ENCODE peak calls at places on chromosomes 2 and 18, in nine cellular contexts. Q, R, C, M, W, Y, E, I and U are unnamed samples.

GRCh38 chr18:80202264-80202998 is 44.9 kb downstream of the PARD6G start:
- DNase-seq in E (no peak), R (no peak), C (no peak), I (no peak), Q (no peak), W (peak; percentile 75), M (no peak), Y (no peak), U (no peak)

GRCh38 chr2:219387284-219388126 is at the start of gene DNPEP:
- DNase-seq in I (peak; percentile 95), Q (peak; percentile 90), M (peak; percentile 95), W (peak; percentile 97), R (peak; percentile 94), E (peak; percentile 97), Y (peak; percentile 85), C (peak; percentile 94), U (peak; percentile 95)

GRCh38 chr2:68690851-68691250 is 43.8 kb upstream of the ARHGAP25 start:
- DNase-seq in Y (no peak), M (no peak), Q (no peak), R (no peak), C (no peak), W (peak; percentile 72), E (no peak), I (no peak), U (no peak)

GRCh38 chr2:232420073-232420454 is 13.4 kb downstream of the ALPG start:
- DNase-seq in C (no peak), I (no peak), Q (no peak), M (no peak), E (no peak), W (no peak), R (no peak), Y (no peak), U (no peak)

GRCh38 chr2:40072442-40073232 is 293.6 kb upstream of the THUMPD2 start:
- DNase-seq in Y (no peak), Q (no peak), R (no peak), I (no peak), M (no peak), W (no peak), C (no peak), E (no peak), U (no peak)

GRCh38 chr2:174158003-174158402 is 90.3 kb downstream of the OLA1 start:
- DNase-seq in E (no peak), W (no peak), I (no peak), M (no peak), Y (no peak), Q (peak; percentile 65), C (no peak), R (no peak), U (no peak)

GRCh38 chr2:1796581-1796930 is 52.2 kb upstream of the PXDN start:
- DNase-seq in Y (no peak), C (no peak), W (no peak), M (no peak), I (no peak), R (no peak), Q (no peak), E (no peak), U (no peak)

GRCh38 chr2:212078103-212078502 is 460.5 kb downstream of the ERBB4 start:
- DNase-seq in Y (no peak), M (no peak), C (no peak), Q (no peak), I (no peak), E (no peak), R (no peak), W (no peak), U (no peak)

GRCh38 chr18:22831441-22831904 is 101.7 kb upstream of the RBBP8 start:
- DNase-seq in E (no peak), C (no peak), W (no peak), M (no peak), Q (no peak), R (no peak), I (no peak), Y (no peak), U (no peak)

GRCh38 chr2:191385416-191386160 is 140.4 kb downstream of the MYO1B start:
- DNase-seq in Y (no peak), M (no peak), C (no peak), Q (no peak), E (no peak), W (no peak), R (no peak), I (no peak), U (no peak)

GRCh38 chr2:26144953-26145680 is 27.8 kb upstream of the GAREM2 start:
- DNase-seq in I (peak; percentile 63), W (no peak), Y (peak; percentile 22), Q (peak; percentile 63), C (peak; percentile 37), E (peak; percentile 66), R (peak; percentile 63), M (peak; percentile 34), U (no peak)

GRCh38 chr2:86753606-86754005 is 33.5 kb downstream of the RMND5A start:
- DNase-seq in E (no peak), I (no peak), R (no peak), M (no peak), W (no peak), Q (no peak), Y (no peak), C (no peak), U (no peak)

GRCh38 chr2:58006256-58006951 is 40.2 kb upstream of the VRK2 start:
- DNase-seq in C (no peak), I (no peak), W (no peak), M (no peak), Q (no peak), E (no peak), R (no peak), Y (no peak), U (no peak)

GRCh38 chr2:8433390-8433789 is 248.5 kb upstream of the ID2 start:
- DNase-seq in W (no peak), I (no peak), E (no peak), M (no peak), Y (no peak), C (no peak), R (no peak), Q (no peak), U (no peak)

GRCh38 chr2:31523871-31524492 is 56.8 kb downstream of the SRD5A2 start:
- DNase-seq in E (no peak), R (peak; percentile 44), Q (peak; percentile 37), W (peak; percentile 87), C (no peak), Y (no peak), M (peak; percentile 10), I (peak; percentile 55), U (no peak)

GRCh38 chr2:64923385-64923710 is 65.9 kb upstream of the SLC1A4 start:
- DNase-seq in M (no peak), C (no peak), Y (no peak), R (no peak), Q (no peak), W (no peak), E (no peak), I (no peak), U (no peak)

GRCh38 chr2:172955587-172955986 is 120.1 kb upstream of the MAP3K20 start:
- DNase-seq in Q (peak; percentile 33), Y (no peak), C (no peak), E (no peak), M (no peak), I (no peak), W (no peak), R (no peak), U (no peak)

GRCh38 chr2:80331025-80331424 is 26.5 kb upstream of the LRRTM1 start:
- DNase-seq in I (no peak), Y (no peak), M (no peak), E (no peak), W (no peak), R (no peak), Q (no peak), C (no peak), U (no peak)

GRCh38 chr2:190837991-190838390 is 42.6 kb upstream of the GLS start:
- DNase-seq in Q (no peak), W (no peak), Y (no peak), E (no peak), M (no peak), C (no peak), R (no peak), I (no peak), U (no peak)

GRCh38 chr18:60962629-60963028 is 370.6 kb upstream of the CDH20 start:
- DNase-seq in W (no peak), Q (no peak), M (no peak), R (no peak), Y (no peak), E (no peak), I (no peak), C (no peak), U (no peak)

DNA sequence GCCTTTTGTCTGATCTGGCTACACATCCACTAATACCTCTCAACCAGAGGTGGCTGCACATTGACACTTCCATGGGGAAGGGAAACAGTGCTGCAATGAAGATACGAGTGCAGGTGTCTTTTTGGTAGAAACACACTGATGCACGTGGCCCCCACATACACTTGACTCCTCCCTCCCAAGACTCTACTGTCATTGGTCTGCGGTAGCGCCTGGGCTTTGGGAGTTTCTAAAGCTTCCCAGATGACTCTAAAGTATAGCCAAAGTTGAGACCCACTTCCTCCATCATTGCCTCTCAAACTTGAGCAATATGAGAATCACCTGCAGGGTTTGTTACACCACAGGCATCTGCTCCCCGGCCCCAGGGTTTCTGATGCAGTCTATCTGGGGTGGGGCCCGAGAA is 11.0 kb downstream of the SLC14A1 start:
- DNase-seq in E (no peak), R (no peak), Y (no peak), M (no peak), Q (no peak), W (no peak), I (no peak), C (no peak), U (no peak)
- H3K9me3 ChIP-seq in E (no peaks in the 10 kb centered on the region), R (no peaks in the 10 kb centered on the region), Y (no peaks in the 10 kb centered on the region), M (no peaks in the 10 kb centered on the region), Q (no peaks in the 10 kb centered on the region), W (no peaks in the 10 kb centered on the region), I (no peaks in the 10 kb centered on the region), C (no peaks in the 10 kb centered on the region), U (no peaks in the 10 kb centered on the region)

GRCh38 chr2:82657066-82657465 is 1802.0 kb downstream of the SUCLG1 start:
- DNase-seq in E (no peak), W (no peak), M (no peak), R (no peak), Y (no peak), Q (no peak), I (peak; percentile 29), C (no peak), U (no peak)
- H3K9me3 ChIP-seq in E (no peaks in the 10 kb centered on the region), W (no peaks in the 10 kb centered on the region), M (no peaks in the 10 kb centered on the region), R (no peaks in the 10 kb centered on the region), Y (no peaks in the 10 kb centered on the region), Q (no peaks in the 10 kb centered on the region), I (no peaks in the 10 kb centered on the region), C (no peaks in the 10 kb centered on the region), U (no peaks in the 10 kb centered on the region)

GRCh38 chr18:78497641-78498040 is 482.0 kb upstream of the SALL3 start:
- DNase-seq in I (no peak), Y (no peak), C (no peak), E (no peak), W (no peak), R (no peak), M (no peak), Q (no peak), U (no peak)
- H3K9me3 ChIP-seq in I (no peaks in the 10 kb centered on the region), Y (no peaks in the 10 kb centered on the region), C (no peaks in the 10 kb centered on the region), E (no peaks in the 10 kb centered on the region), W (no peaks in the 10 kb centered on the region), R (no peaks in the 10 kb centered on the region), M (no peaks in the 10 kb centered on the region), Q (no peaks in the 10 kb centered on the region), U (no peaks in the 10 kb centered on the region)

GRCh38 chr2:4576075-4576474 is 872.7 kb downstream of the DCDC2C start:
- DNase-seq in I (no peak), Q (no peak), W (no peak), C (no peak), R (no peak), E (no peak), M (no peak), Y (no peak), U (no peak)

GRCh38 chr2:4585057-4585635 is 881.8 kb downstream of the DCDC2C start:
- DNase-seq in Y (no peak), R (no peak), Q (no peak), M (no peak), I (no peak), E (no peak), C (no peak), W (no peak), U (no peak)

GRCh38 chr2:4579977-4580376 is 876.6 kb downstream of the DCDC2C start:
- DNase-seq in W (no peak), Q (no peak), M (no peak), Y (no peak), R (no peak), C (no peak), I (no peak), E (no peak), U (no peak)
- H3K9me3 ChIP-seq in W (no peaks in the 10 kb centered on the region), Q (no peaks in the 10 kb centered on the region), M (no peaks in the 10 kb centered on the region), Y (no peaks in the 10 kb centered on the region), R (peaks cover 7% of the 10 kb centered on the region), C (peaks cover 6% of the 10 kb centered on the region), I (no peaks in the 10 kb centered on the region), E (no peaks in the 10 kb centered on the region), U (peaks cover 4% of the 10 kb centered on the region)